ENCODE peak calls at places on chromosomes 6 and 20, in five cellular contexts. U is bronchial epithelial cell, K is esophagus squamous epithelium, S is heart left ventricle, M is tibial artery. X is an unnamed sample.

GRCh38 chr6:170182093-170182780 is 108.6 kb downstream of the DLL1 start:
- DNase-seq in U (no peak), K (no peak), S (no peak), M (no peak), X (no peak)

GRCh38 chr6:169427856-169428255 is 174.2 kb upstream of the THBS2 start:
- DNase-seq in U (peak), K (no peak), S (no peak), M (no peak), X (no peak)

GRCh38 chr6:145798530-145798929 is 16.1 kb downstream of the FBXO30 start:
- DNase-seq in M (no peak), S (no peak), U (no peak), K (no peak), X (no peak)

GRCh38 chr20:49887251-49887827 is 28.0 kb downstream of the SPATA2 start:
- DNase-seq in M (no peak), S (no peak), U (no peak), K (no peak), X (no peak)

GRCh38 chr20:13333793-13334192 is 112.7 kb downstream of the ISM1 start:
- DNase-seq in K (no peak), S (no peak), U (no peak), M (no peak), X (no peak)

GRCh38 chr6:43736211-43736786 is 33.7 kb upstream of the VEGFA start:
- DNase-seq in M (no peak), S (no peak), U (no peak), K (no peak), X (no peak)

GRCh38 chr6:137210903-137211302 is 8.3 kb downstream of the IFNGR1 start:
- DNase-seq in M (no peak), S (no peak), U (peak), K (no peak), X (no peak)

GRCh38 chr20:47503685-47504084 is 2.0 kb downstream of the NCOA3 start:
- DNase-seq in U (no peak), M (no peak), K (no peak), S (no peak), X (no peak)

GRCh38 chr6:34347303-34347702 is 45.2 kb downstream of the NUDT3 start:
- DNase-seq in S (no peak), U (no peak), M (no peak), K (no peak), X (no peak)

GRCh38 chr6:7115452-7116223 is 7.9 kb downstream of the RREB1 start:
- DNase-seq in M (no peak), K (no peak), S (no peak), U (no peak), X (no peak)

GRCh38 chr6:82144852-82145332 is 102.7 kb downstream of the IBTK start:
- DNase-seq in M (peak), K (no peak), U (peak), S (peak), X (peak)

GRCh38 chr20:3663858-3664257 is 659 bp upstream of the GFRA4 start:
- DNase-seq in S (no peak), M (no peak), K (no peak), U (no peak), X (no peak)

GRCh38 chr6:1075444-1075843 is 236.5 kb upstream of the FOXQ1 start:
- DNase-seq in S (no peak), U (no peak), M (no peak), K (no peak), X (no peak)

GRCh38 chr6:15336905-15337583 is 91.2 kb downstream of the JARID2 start:
- DNase-seq in S (no peak), K (no peak), M (no peak), U (no peak), X (no peak)

GRCh38 chr6:26124550-26125014 is 37.4 kb downstream of the HFE start:
- DNase-seq in S (no peak), K (no peak), U (peak), M (no peak), X (no peak)

GRCh38 chr6:35948725-35949124 is 27.8 kb upstream of the SRPK1 start:
- DNase-seq in S (no peak), M (no peak), U (peak), K (no peak), X (no peak)

GRCh38 chr6:10589429-10589727 is 68.2 kb downstream of the GCNT2 start:
- DNase-seq in U (no peak), M (no peak), K (no peak), S (no peak), X (no peak)

GRCh38 chr6:68691120-68691519 is 56.0 kb downstream of the ADGRB3 start:
- DNase-seq in K (no peak), M (no peak), S (no peak), U (no peak), X (no peak)

GRCh38 chr20:20210327-20210726 is 157.6 kb upstream of the INSM1 start:
- DNase-seq in M (no peak), U (no peak), S (no peak), K (no peak), X (no peak)

GRCh38 chr20:21361266-21361665 is 36.1 kb downstream of the NKX2-4 start:
- DNase-seq in S (no peak), M (no peak), U (peak), K (no peak), X (no peak)

GRCh38 chr6:56652231-56652630 is 9.5 kb upstream of the DST start:
- DNase-seq in S (no peak), U (peak), M (no peak), K (no peak), X (no peak)

GRCh38 chr6:108953681-108954080 is 105.5 kb downstream of the ARMC2 start:
- DNase-seq in S (no peak), K (no peak), U (no peak), M (no peak), X (no peak)

GRCh38 chr6:142187209-142187608 is 40.1 kb downstream of the VTA1 start:
- DNase-seq in K (no peak), S (peak), M (no peak), U (peak), X (no peak)

GRCh38 chr6:37705239-37706051 is 7.8 kb upstream of the MDGA1 start:
- DNase-seq in K (no peak), M (peak), U (peak), S (peak), X (no peak)

GRCh38 chr6:54515013-54515412 is 206.8 kb downstream of the TINAG start:
- DNase-seq in K (no peak), M (no peak), U (peak), S (no peak), X (no peak)

GRCh38 chr6:137878810-137879285 is 11.8 kb downstream of the TNFAIP3 start:
- DNase-seq in S (peak), K (no peak), M (peak), U (no peak), X (no peak)

DNA sequence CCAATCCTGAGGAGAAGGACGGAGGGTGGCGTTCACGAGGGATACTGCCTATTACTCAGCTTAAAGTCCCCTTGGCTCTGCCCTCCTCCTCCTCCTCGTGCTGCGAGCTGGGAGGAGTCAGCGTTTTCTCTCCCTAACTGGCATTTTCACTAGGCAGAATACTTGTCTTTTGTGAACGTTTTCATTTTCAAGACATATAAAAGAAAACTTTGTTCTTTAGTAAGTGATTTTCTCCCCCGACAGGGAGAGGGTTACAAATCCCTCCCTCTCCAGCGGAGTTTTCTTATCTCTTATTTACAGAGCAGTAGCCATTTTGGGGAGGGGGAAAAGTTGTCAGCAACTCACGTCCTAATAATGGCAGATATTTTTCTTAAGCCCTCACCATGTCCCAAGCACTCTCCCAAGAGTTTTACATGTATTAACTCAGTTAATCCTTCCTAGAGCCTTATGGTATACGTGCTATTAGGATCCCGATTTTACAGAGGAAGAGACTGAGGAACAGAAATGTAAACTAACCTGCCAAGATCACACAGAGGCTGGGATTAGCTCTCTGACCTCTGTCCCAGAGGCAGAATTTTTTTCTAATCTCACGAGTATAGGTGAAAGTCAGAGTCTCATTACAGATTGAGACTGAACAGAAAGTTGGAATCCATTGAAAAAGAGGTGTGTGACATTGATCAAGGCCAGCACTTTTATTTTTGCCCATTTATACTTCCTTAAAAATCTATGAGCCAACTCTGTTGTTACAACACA is 30.0 kb upstream of the ZNF217 start:
- DNase-seq in M (peak), K (no peak), S (peak), U (peak), X (no peak)
- H3K4me3 ChIP-seq in M (peak), K (peak), S (no peak), U (peak), X (peak)

GRCh38 chr6:12309070-12309469 is 18.9 kb downstream of the EDN1 start:
- DNase-seq in M (no peak), U (no peak), K (no peak), S (no peak), X (no peak)

GRCh38 chr6:12313992-12314589 is 23.9 kb downstream of the EDN1 start:
- DNase-seq in U (peak), M (no peak), S (no peak), K (no peak), X (no peak)

GRCh38 chr6:12312736-12313135 is 22.6 kb downstream of the EDN1 start:
- DNase-seq in K (no peak), S (no peak), U (no peak), M (no peak), X (no peak)

GRCh38 chr6:12313311-12313991 is 23.3 kb downstream of the EDN1 start:
- DNase-seq in M (no peak), S (no peak), U (peak), K (no peak), X (no peak)

DNA sequence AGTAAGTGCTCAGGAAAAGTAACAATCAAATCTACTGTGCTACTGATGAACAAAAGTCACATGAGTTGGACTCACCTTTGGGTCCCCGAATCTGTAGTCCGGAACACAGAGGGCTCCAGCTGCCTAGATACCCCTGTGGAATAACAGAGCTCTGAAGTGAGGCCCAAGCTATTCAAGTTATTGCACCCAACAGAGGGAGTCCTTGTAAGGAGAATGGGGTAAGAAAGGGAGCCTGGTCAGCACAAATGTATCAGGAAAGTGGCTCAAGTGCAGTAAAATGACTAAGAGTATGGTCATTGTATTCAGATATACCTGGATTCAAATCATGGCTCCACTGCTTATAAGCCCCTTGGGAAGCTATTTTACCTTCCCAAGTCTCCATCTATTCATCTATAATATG is 20.9 kb downstream of the EDN1 start:
- DNase-seq in S (no peak), M (no peak), K (no peak), U (peak), X (no peak)
- TF ChIP-seq CTCF in S (no peak), M (no peak), K (no peak), U (peak), X (peak)

GRCh38 chr6:148509789-148510581 is 167.3 kb downstream of the SASH1 start:
- DNase-seq in M (peak), K (no peak), S (peak), U (peak), X (peak)

GRCh38 chr6:148508401-148509151 is 165.9 kb downstream of the SASH1 start:
- DNase-seq in U (no peak), K (no peak), S (no peak), M (no peak), X (no peak)

GRCh38 chr6:148507774-148508173 is 165.1 kb downstream of the SASH1 start:
- DNase-seq in K (no peak), U (no peak), M (peak), S (no peak), X (no peak)

GRCh38 chr6:148513145-148514071 is 170.8 kb downstream of the SASH1 start:
- DNase-seq in S (peak), U (no peak), M (peak), K (no peak), X (no peak)

DNA sequence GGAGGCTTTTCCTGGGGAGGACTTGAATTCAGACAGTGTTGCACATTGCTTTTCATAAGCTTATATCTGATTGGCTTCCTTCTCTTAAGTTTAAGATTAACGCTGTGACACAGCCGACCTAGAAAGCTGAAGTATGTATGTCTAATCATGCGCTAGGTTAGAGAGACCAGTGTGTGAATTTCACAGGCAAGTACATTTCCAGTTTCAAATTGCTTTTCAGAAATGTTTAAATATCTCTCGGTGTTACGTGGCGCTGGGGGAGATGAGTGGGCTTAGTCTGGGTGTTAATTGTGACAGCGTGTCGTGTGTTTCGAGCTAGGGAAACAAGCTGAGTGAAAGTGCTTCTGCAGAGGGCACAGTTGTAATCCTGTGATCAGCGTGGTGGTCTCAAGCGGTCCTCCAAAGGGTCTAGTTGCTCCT is 166.5 kb downstream of the SASH1 start:
- DNase-seq in M (no peak), U (no peak), K (no peak), S (no peak), X (no peak)
- H3K4me3 ChIP-seq in M (peak), U (no peak), K (peak), S (peak), X (peak)

GRCh38 chr6:153032255-153032882 is 29.9 kb upstream of the MTRF1L start:
- DNase-seq in U (peak), K (no peak), M (no peak), S (no peak), X (peak)
- TF ChIP-seq CTCF in U (no peak), K (peak), M (peak), S (peak), X (peak)

GRCh38 chr20:56628015-56628872 is 862 bp upstream of the TFAP2C start:
- DNase-seq in M (no peak), S (no peak), U (no peak), K (no peak), X (no peak)
- H3K4me3 ChIP-seq in M (peak), S (peak), U (peak), K (peak), X (no peak)

DNA sequence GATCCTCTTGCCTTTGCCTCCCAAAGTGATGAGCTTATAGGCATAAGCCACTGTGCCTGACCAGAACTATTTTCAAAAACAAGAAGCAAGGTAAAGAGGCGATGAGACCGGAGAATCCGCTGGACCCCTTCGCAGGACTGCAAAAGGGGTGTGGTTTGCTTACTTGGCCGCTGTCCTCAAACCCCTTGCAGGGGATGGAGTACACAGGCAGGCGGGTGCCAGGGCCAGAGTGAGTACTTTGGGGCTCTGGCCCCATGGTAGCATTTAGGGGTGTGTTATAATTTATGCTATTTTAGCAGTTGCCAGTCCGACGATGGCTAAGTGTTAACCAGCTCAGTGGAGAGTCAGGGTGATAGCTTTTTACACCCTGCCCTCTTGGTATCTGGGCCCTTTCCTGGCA is 1454.9 kb downstream of the HACE1 start:
- DNase-seq in U (no peak), K (no peak), S (no peak), M (no peak), X (no peak)
- TF ChIP-seq CTCF in U (no peak), K (no peak), S (no peak), M (no peak), X (no peak)